ENCODE peak calls at places on chromosome 12, in five cellular contexts. One of them, this sample, is unnamed.

GRCh38 chr12:111425655-111426054 is 19.9 kb downstream of the SH2B3 start:
- DNase-seq in GM12878: no peak
- DNase-seq in WTC11: no peak
- DNase-seq in K562: no peak
- DNase-seq in H1: no peak
- DNase-seq in this sample: no peak

GRCh38 chr12:95848575-95849388 is 10.0 kb upstream of the SNRPF start:
- DNase-seq in GM12878: no peak
- DNase-seq in WTC11: no peak
- DNase-seq in K562: no peak
- DNase-seq in H1: no peak
- DNase-seq in this sample: peak; percentile 51

GRCh38 chr12:11508699-11509098 is 113.3 kb upstream of the PRB2 start:
- DNase-seq in GM12878: no peak
- DNase-seq in WTC11: no peak
- DNase-seq in K562: no peak
- DNase-seq in H1: no peak
- DNase-seq in this sample: no peak

GRCh38 chr12:69404851-69405365 is 45.4 kb downstream of the YEATS4 start:
- DNase-seq in GM12878: no peak
- DNase-seq in WTC11: no peak
- DNase-seq in K562: no peak
- DNase-seq in H1: no peak
- DNase-seq in this sample: no peak

GRCh38 chr12:120438495-120439198 is 734 bp downstream of the COX6A1 start:
- DNase-seq in GM12878: no peak
- DNase-seq in WTC11: no peak
- DNase-seq in K562: peak; percentile 6
- DNase-seq in H1: no peak
- DNase-seq in this sample: no peak

GRCh38 chr12:27970391-27970980 is 2.0 kb downstream of the PTHLH start:
- DNase-seq in GM12878: no peak
- DNase-seq in WTC11: peak; percentile 40
- DNase-seq in K562: no peak
- DNase-seq in H1: no peak
- DNase-seq in this sample: no peak

GRCh38 chr12:99439399-99439798 is 208.2 kb upstream of the GARIN6 start:
- DNase-seq in GM12878: no peak
- DNase-seq in WTC11: no peak
- DNase-seq in K562: no peak
- DNase-seq in H1: no peak
- DNase-seq in this sample: no peak

GRCh38 chr12:51851408-51852097 is 3.0 kb upstream of the FIGNL2 start:
- DNase-seq in GM12878: no peak
- DNase-seq in WTC11: no peak
- DNase-seq in K562: no peak
- DNase-seq in H1: no peak
- DNase-seq in this sample: no peak

GRCh38 chr12:51048601-51049369 is 658 bp downstream of the LETMD1 start:
- DNase-seq in GM12878: no peak
- DNase-seq in WTC11: no peak
- DNase-seq in K562: no peak
- DNase-seq in H1: no peak
- DNase-seq in this sample: no peak

GRCh38 chr12:92547906-92548305 is 154.9 kb upstream of the PLEKHG7 start:
- DNase-seq in GM12878: no peak
- DNase-seq in WTC11: no peak
- DNase-seq in K562: no peak
- DNase-seq in H1: no peak
- DNase-seq in this sample: no peak

GRCh38 chr12:50545783-50546182 is 41.0 kb downstream of the DIP2B start:
- DNase-seq in GM12878: no peak
- DNase-seq in WTC11: no peak
- DNase-seq in K562: no peak
- DNase-seq in H1: no peak
- DNase-seq in this sample: no peak

GRCh38 chr12:10409387-10409786 is at the start of gene KLRC4:
- DNase-seq in GM12878: no peak
- DNase-seq in WTC11: no peak
- DNase-seq in K562: no peak
- DNase-seq in H1: no peak
- DNase-seq in this sample: no peak

GRCh38 chr12:108896331-108896730 is 16.4 kb downstream of the DAO start:
- DNase-seq in GM12878: no peak
- DNase-seq in WTC11: no peak
- DNase-seq in K562: no peak
- DNase-seq in H1: no peak
- DNase-seq in this sample: no peak
- TF ChIP-seq ATF2 in GM12878: no peak
- TF ChIP-seq ATF2 in WTC11: no peak
- TF ChIP-seq ATF2 in K562: no peak
- TF ChIP-seq ATF2 in H1: no peak
- TF ChIP-seq ATF2 in this sample: no peak

DNA sequence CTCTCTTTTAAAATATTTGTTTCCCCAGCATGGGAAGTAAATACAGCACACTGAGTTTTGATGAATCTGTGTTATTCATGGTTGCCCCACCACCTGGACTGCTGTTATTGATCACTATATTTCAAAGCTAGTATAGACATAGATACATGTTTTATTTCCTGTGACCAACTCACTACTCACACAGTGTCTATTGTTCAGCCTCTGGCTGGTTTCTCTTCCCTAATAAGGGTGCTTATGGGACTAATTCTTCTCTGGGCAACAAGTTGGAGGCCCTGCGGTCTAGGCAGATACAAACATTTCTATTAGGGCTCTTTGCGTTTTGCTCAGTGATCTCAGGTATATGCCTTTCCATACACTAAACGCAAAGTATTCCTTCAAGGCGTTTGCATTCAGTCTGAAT is 1191.0 kb upstream of the TMEM132C start:
- DNase-seq in GM12878: no peak
- DNase-seq in WTC11: no peak
- DNase-seq in K562: no peak
- DNase-seq in H1: no peak
- DNase-seq in this sample: no peak
- TF ChIP-seq ATF2 in GM12878: no peak
- TF ChIP-seq ATF2 in WTC11: no peak
- TF ChIP-seq ATF2 in K562: no peak
- TF ChIP-seq ATF2 in H1: no peak
- TF ChIP-seq ATF2 in this sample: no peak

GRCh38 chr12:91274886-91275285 is 92.3 kb upstream of the DCN start:
- DNase-seq in GM12878: no peak
- DNase-seq in WTC11: no peak
- DNase-seq in K562: no peak
- DNase-seq in H1: no peak
- DNase-seq in this sample: no peak

GRCh38 chr12:91276529-91276928 is 93.9 kb upstream of the DCN start:
- DNase-seq in GM12878: no peak
- DNase-seq in WTC11: no peak
- DNase-seq in K562: no peak
- DNase-seq in H1: no peak
- DNase-seq in this sample: no peak

GRCh38 chr12:91273542-91273941 is 90.9 kb upstream of the DCN start:
- DNase-seq in GM12878: no peak
- DNase-seq in WTC11: no peak
- DNase-seq in K562: no peak
- DNase-seq in H1: no peak
- DNase-seq in this sample: no peak

GRCh38 chr12:91267039-91267438 is 84.4 kb upstream of the DCN start:
- DNase-seq in GM12878: no peak
- DNase-seq in WTC11: no peak
- DNase-seq in K562: no peak
- DNase-seq in H1: no peak
- DNase-seq in this sample: no peak

DNA sequence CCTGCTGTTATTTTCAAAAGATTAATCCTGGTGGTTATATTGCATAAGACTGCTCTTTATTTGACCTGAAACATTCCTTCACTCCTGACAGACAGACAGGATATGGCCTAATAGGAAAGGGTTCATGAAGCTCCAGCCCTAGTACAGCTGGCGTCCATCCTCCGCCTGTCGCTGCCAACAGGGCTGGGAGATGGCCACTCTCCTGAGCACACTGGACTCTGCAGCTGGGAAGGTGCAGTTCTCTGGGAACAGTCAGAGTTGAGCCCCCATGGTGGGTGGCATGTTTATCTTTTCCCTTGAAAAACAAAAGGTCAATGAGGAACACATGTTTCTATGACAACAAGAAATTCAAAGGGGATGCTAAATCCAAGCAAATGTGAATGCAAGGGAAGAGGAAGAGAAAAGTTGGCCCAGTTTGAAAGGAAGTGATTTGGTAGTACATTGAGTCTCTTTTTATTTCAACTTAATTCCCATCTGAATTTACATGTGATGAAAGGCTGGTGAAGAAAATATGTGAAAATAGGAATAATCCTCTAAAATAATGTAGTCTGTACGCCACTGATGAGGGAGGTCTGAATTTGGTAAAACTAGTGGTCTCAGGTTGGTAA is 89.9 kb upstream of the DCN start:
- DNase-seq in GM12878: no peak
- DNase-seq in WTC11: peak; percentile 48
- DNase-seq in K562: no peak
- DNase-seq in H1: peak; percentile 15
- DNase-seq in this sample: no peak
- TF ChIP-seq ATF2 in GM12878: no peak
- TF ChIP-seq ATF2 in WTC11: no peak
- TF ChIP-seq ATF2 in K562: no peak
- TF ChIP-seq ATF2 in H1: no peak
- TF ChIP-seq ATF2 in this sample: no peak

GRCh38 chr12:1618489-1618888 is 10.5 kb upstream of the WNT5B start:
- DNase-seq in GM12878: no peak
- DNase-seq in WTC11: no peak
- DNase-seq in K562: no peak
- DNase-seq in H1: no peak
- DNase-seq in this sample: no peak
- TF ChIP-seq ATF2 in GM12878: no peak
- TF ChIP-seq ATF2 in WTC11: no peak
- TF ChIP-seq ATF2 in K562: no peak
- TF ChIP-seq ATF2 in H1: no peak
- TF ChIP-seq ATF2 in this sample: no peak